ENCODE peak calls at places on chromosomes 7 and 10, in seven cellular contexts. One of them, this sample, is unnamed.

GRCh38 chr7:76108540-76109233 is 60.8 kb downstream of the MDH2 start:
- DNase-seq in OCI-LY7: peak
- DNase-seq in HL-60: no peak
- DNase-seq in IMR-90: peak
- DNase-seq in AG04449: no peak
- DNase-seq in AG04450: no peak
- DNase-seq in choroid plexus epithelial cell: peak
- DNase-seq in this sample: no peak

GRCh38 chr10:17239671-17240460 is 11.8 kb downstream of the VIM start:
- DNase-seq in OCI-LY7: no peak
- DNase-seq in HL-60: no peak
- DNase-seq in IMR-90: no peak
- DNase-seq in AG04449: no peak
- DNase-seq in AG04450: no peak
- DNase-seq in choroid plexus epithelial cell: no peak
- DNase-seq in this sample: no peak

GRCh38 chr10:21499910-21500577 is 25.4 kb downstream of the SKIDA1 start:
- DNase-seq in OCI-LY7: no peak
- DNase-seq in HL-60: no peak
- DNase-seq in IMR-90: no peak
- DNase-seq in AG04449: no peak
- DNase-seq in AG04450: no peak
- DNase-seq in choroid plexus epithelial cell: no peak
- DNase-seq in this sample: peak

GRCh38 chr7:117728858-117729257 is 144.4 kb downstream of the CTTNBP2 start:
- DNase-seq in OCI-LY7: no peak
- DNase-seq in HL-60: no peak
- DNase-seq in IMR-90: no peak
- DNase-seq in AG04449: no peak
- DNase-seq in AG04450: no peak
- DNase-seq in choroid plexus epithelial cell: peak
- DNase-seq in this sample: no peak

GRCh38 chr7:29258951-29259350 is 64.4 kb downstream of the CHN2 start:
- DNase-seq in OCI-LY7: no peak
- DNase-seq in HL-60: no peak
- DNase-seq in IMR-90: no peak
- DNase-seq in AG04449: no peak
- DNase-seq in AG04450: no peak
- DNase-seq in choroid plexus epithelial cell: no peak
- DNase-seq in this sample: no peak

GRCh38 chr10:71205468-71205867 is 6.9 kb upstream of the UNC5B start:
- DNase-seq in OCI-LY7: no peak
- DNase-seq in HL-60: no peak
- DNase-seq in IMR-90: no peak
- DNase-seq in AG04449: no peak
- DNase-seq in AG04450: no peak
- DNase-seq in choroid plexus epithelial cell: peak
- DNase-seq in this sample: no peak

GRCh38 chr10:113895018-113895417 is 40.6 kb downstream of the NHLRC2 start:
- DNase-seq in OCI-LY7: no peak
- DNase-seq in HL-60: no peak
- DNase-seq in IMR-90: peak
- DNase-seq in AG04449: no peak
- DNase-seq in AG04450: no peak
- DNase-seq in choroid plexus epithelial cell: peak
- DNase-seq in this sample: no peak

GRCh38 chr7:79096361-79096805 is 357.1 kb downstream of the MAGI2 start:
- DNase-seq in OCI-LY7: no peak
- DNase-seq in HL-60: no peak
- DNase-seq in IMR-90: peak
- DNase-seq in AG04449: peak
- DNase-seq in AG04450: no peak
- DNase-seq in choroid plexus epithelial cell: no peak
- DNase-seq in this sample: no peak

GRCh38 chr7:9083837-9084236 is 650.4 kb downstream of the NXPH1 start:
- DNase-seq in OCI-LY7: no peak
- DNase-seq in HL-60: no peak
- DNase-seq in IMR-90: no peak
- DNase-seq in AG04449: no peak
- DNase-seq in AG04450: no peak
- DNase-seq in choroid plexus epithelial cell: no peak
- DNase-seq in this sample: no peak

GRCh38 chr7:95066736-95067530 is 159.5 kb downstream of the PPP1R9A start:
- DNase-seq in OCI-LY7: no peak
- DNase-seq in HL-60: no peak
- DNase-seq in IMR-90: peak
- DNase-seq in AG04449: no peak
- DNase-seq in AG04450: no peak
- DNase-seq in choroid plexus epithelial cell: peak
- DNase-seq in this sample: no peak

GRCh38 chr10:69757553-69758309 is 44.0 kb upstream of the COL13A1 start:
- DNase-seq in OCI-LY7: no peak
- DNase-seq in HL-60: no peak
- DNase-seq in IMR-90: peak
- DNase-seq in AG04449: no peak
- DNase-seq in AG04450: no peak
- DNase-seq in choroid plexus epithelial cell: peak
- DNase-seq in this sample: no peak

GRCh38 chr10:102316421-102316820 is 71.1 kb downstream of the GBF1 start:
- DNase-seq in OCI-LY7: no peak
- DNase-seq in HL-60: no peak
- DNase-seq in IMR-90: no peak
- DNase-seq in AG04449: no peak
- DNase-seq in AG04450: no peak
- DNase-seq in choroid plexus epithelial cell: no peak
- DNase-seq in this sample: no peak

GRCh38 chr10:84333864-84334451 is 5.6 kb downstream of the CCSER2 start:
- DNase-seq in OCI-LY7: peak
- DNase-seq in HL-60: no peak
- DNase-seq in IMR-90: peak
- DNase-seq in AG04449: no peak
- DNase-seq in AG04450: no peak
- DNase-seq in choroid plexus epithelial cell: peak
- DNase-seq in this sample: peak

GRCh38 chr10:9188022-9188810 is 1133.7 kb downstream of the GATA3 start:
- DNase-seq in OCI-LY7: no peak
- DNase-seq in HL-60: no peak
- DNase-seq in IMR-90: peak
- DNase-seq in AG04449: no peak
- DNase-seq in AG04450: no peak
- DNase-seq in choroid plexus epithelial cell: no peak
- DNase-seq in this sample: no peak

GRCh38 chr7:129494041-129494440 is 8.3 kb upstream of the SMKR1 start:
- DNase-seq in OCI-LY7: no peak
- DNase-seq in HL-60: no peak
- DNase-seq in IMR-90: peak
- DNase-seq in AG04449: peak
- DNase-seq in AG04450: peak
- DNase-seq in choroid plexus epithelial cell: peak
- DNase-seq in this sample: no peak

GRCh38 chr10:73785721-73786511 is 510 bp downstream of the ZSWIM8 start:
- DNase-seq in OCI-LY7: peak
- DNase-seq in HL-60: peak
- DNase-seq in IMR-90: peak
- DNase-seq in AG04449: no peak
- DNase-seq in AG04450: no peak
- DNase-seq in choroid plexus epithelial cell: peak
- DNase-seq in this sample: peak

GRCh38 chr7:106795171-106795876 is 69.8 kb upstream of the PIK3CG start:
- DNase-seq in OCI-LY7: no peak
- DNase-seq in HL-60: no peak
- DNase-seq in IMR-90: no peak
- DNase-seq in AG04449: no peak
- DNase-seq in AG04450: no peak
- DNase-seq in choroid plexus epithelial cell: no peak
- DNase-seq in this sample: no peak

GRCh38 chr10:7890802-7891201 is 72.5 kb downstream of the TAF3 start:
- DNase-seq in OCI-LY7: no peak
- DNase-seq in HL-60: no peak
- DNase-seq in IMR-90: no peak
- DNase-seq in AG04449: no peak
- DNase-seq in AG04450: no peak
- DNase-seq in choroid plexus epithelial cell: no peak
- DNase-seq in this sample: no peak

GRCh38 chr7:15495170-15495569 is 66.6 kb downstream of the AGMO start:
- DNase-seq in OCI-LY7: no peak
- DNase-seq in HL-60: no peak
- DNase-seq in IMR-90: no peak
- DNase-seq in AG04449: no peak
- DNase-seq in AG04450: no peak
- DNase-seq in choroid plexus epithelial cell: no peak
- DNase-seq in this sample: no peak

GRCh38 chr10:58615237-58615935 is 102.7 kb downstream of the BICC1 start:
- DNase-seq in OCI-LY7: no peak
- DNase-seq in HL-60: no peak
- DNase-seq in IMR-90: no peak
- DNase-seq in AG04449: no peak
- DNase-seq in AG04450: no peak
- DNase-seq in choroid plexus epithelial cell: no peak
- DNase-seq in this sample: no peak

GRCh38 chr7:16747095-16747494 is 6.5 kb upstream of the TSPAN13 start:
- DNase-seq in OCI-LY7: no peak
- DNase-seq in HL-60: no peak
- DNase-seq in IMR-90: no peak
- DNase-seq in AG04449: no peak
- DNase-seq in AG04450: no peak
- DNase-seq in choroid plexus epithelial cell: no peak
- DNase-seq in this sample: no peak

GRCh38 chr7:41045556-41046123 is 657.2 kb downstream of the INHBA start:
- DNase-seq in OCI-LY7: peak
- DNase-seq in HL-60: no peak
- DNase-seq in IMR-90: no peak
- DNase-seq in AG04449: no peak
- DNase-seq in AG04450: no peak
- DNase-seq in choroid plexus epithelial cell: no peak
- DNase-seq in this sample: no peak

GRCh38 chr10:28925154-28925663 is 247.9 kb downstream of the BAMBI start:
- DNase-seq in OCI-LY7: no peak
- DNase-seq in HL-60: no peak
- DNase-seq in IMR-90: no peak
- DNase-seq in AG04449: no peak
- DNase-seq in AG04450: no peak
- DNase-seq in choroid plexus epithelial cell: no peak
- DNase-seq in this sample: no peak

GRCh38 chr10:61294131-61294530 is 159.1 kb downstream of the TMEM26 start:
- DNase-seq in OCI-LY7: no peak
- DNase-seq in HL-60: no peak
- DNase-seq in IMR-90: no peak
- DNase-seq in AG04449: no peak
- DNase-seq in AG04450: no peak
- DNase-seq in choroid plexus epithelial cell: no peak
- DNase-seq in this sample: no peak

GRCh38 chr10:28769147-28769604 is 91.9 kb downstream of the BAMBI start:
- DNase-seq in OCI-LY7: no peak
- DNase-seq in HL-60: no peak
- DNase-seq in IMR-90: no peak
- DNase-seq in AG04449: no peak
- DNase-seq in AG04450: no peak
- DNase-seq in choroid plexus epithelial cell: no peak
- DNase-seq in this sample: no peak

GRCh38 chr10:70481105-70481504 is 2.5 kb downstream of the PALD1 start:
- DNase-seq in OCI-LY7: no peak
- DNase-seq in HL-60: no peak
- DNase-seq in IMR-90: no peak
- DNase-seq in AG04449: no peak
- DNase-seq in AG04450: no peak
- DNase-seq in choroid plexus epithelial cell: no peak
- DNase-seq in this sample: peak

GRCh38 chr10:124725791-124726190 is 18.4 kb downstream of the FAM53B start:
- DNase-seq in OCI-LY7: no peak
- DNase-seq in HL-60: no peak
- DNase-seq in IMR-90: no peak
- DNase-seq in AG04449: no peak
- DNase-seq in AG04450: no peak
- DNase-seq in choroid plexus epithelial cell: no peak
- DNase-seq in this sample: no peak

GRCh38 chr7:99234185-99234584 is 26.3 kb upstream of the KPNA7 start:
- DNase-seq in OCI-LY7: no peak
- DNase-seq in HL-60: no peak
- DNase-seq in IMR-90: no peak
- DNase-seq in AG04449: no peak
- DNase-seq in AG04450: no peak
- DNase-seq in choroid plexus epithelial cell: no peak
- DNase-seq in this sample: no peak

GRCh38 chr7:89987665-89988064 is 166.6 kb upstream of the STEAP1 start:
- DNase-seq in OCI-LY7: no peak
- DNase-seq in HL-60: no peak
- DNase-seq in IMR-90: no peak
- DNase-seq in AG04449: no peak
- DNase-seq in AG04450: no peak
- DNase-seq in choroid plexus epithelial cell: no peak
- DNase-seq in this sample: no peak

DNA sequence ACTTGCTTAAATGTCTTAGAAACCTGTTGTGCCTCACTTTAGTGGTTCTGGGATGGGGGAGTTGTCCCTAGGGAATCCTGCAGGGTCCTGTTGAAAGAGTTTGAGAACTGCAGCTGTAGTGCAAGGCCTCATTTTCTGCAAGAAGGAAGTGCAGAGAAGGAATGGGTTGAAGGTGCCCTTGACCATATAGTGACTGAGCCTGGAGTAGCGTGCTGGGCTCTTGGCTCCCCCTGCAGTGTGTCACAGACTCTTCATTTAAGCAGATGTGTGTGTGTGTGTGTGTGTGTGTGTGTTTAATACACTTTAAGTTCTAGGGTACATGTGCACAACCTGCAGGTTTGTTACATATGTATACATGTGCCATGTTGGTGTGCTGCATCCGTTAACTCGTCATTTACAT is 92.2 kb downstream of the GRK5 start:
- DNase-seq in OCI-LY7: peak
- DNase-seq in HL-60: peak
- DNase-seq in IMR-90: no peak
- DNase-seq in AG04449: no peak
- DNase-seq in AG04450: no peak
- DNase-seq in choroid plexus epithelial cell: peak
- DNase-seq in this sample: no peak
- TF ChIP-seq CTCF in OCI-LY7: peak
- TF ChIP-seq CTCF in HL-60: no peak
- TF ChIP-seq CTCF in IMR-90: no peak
- TF ChIP-seq CTCF in AG04449: peak
- TF ChIP-seq CTCF in AG04450: peak
- TF ChIP-seq CTCF in choroid plexus epithelial cell: peak
- TF ChIP-seq CTCF in this sample: peak

GRCh38 chr7:49422564-49422963 is 350.9 kb upstream of the VWC2 start:
- DNase-seq in OCI-LY7: no peak
- DNase-seq in HL-60: no peak
- DNase-seq in IMR-90: no peak
- DNase-seq in AG04449: no peak
- DNase-seq in AG04450: no peak
- DNase-seq in choroid plexus epithelial cell: no peak
- DNase-seq in this sample: no peak
- TF ChIP-seq CTCF in OCI-LY7: no peak
- TF ChIP-seq CTCF in HL-60: no peak
- TF ChIP-seq CTCF in IMR-90: no peak
- TF ChIP-seq CTCF in AG04449: no peak
- TF ChIP-seq CTCF in AG04450: no peak
- TF ChIP-seq CTCF in choroid plexus epithelial cell: no peak
- TF ChIP-seq CTCF in this sample: no peak

GRCh38 chr7:147088916-147089315 is 972.3 kb downstream of the CNTNAP2 start:
- DNase-seq in OCI-LY7: no peak
- DNase-seq in HL-60: no peak
- DNase-seq in IMR-90: no peak
- DNase-seq in AG04449: no peak
- DNase-seq in AG04450: no peak
- DNase-seq in choroid plexus epithelial cell: peak
- DNase-seq in this sample: no peak
- TF ChIP-seq CTCF in OCI-LY7: no peak
- TF ChIP-seq CTCF in HL-60: no peak
- TF ChIP-seq CTCF in IMR-90: no peak
- TF ChIP-seq CTCF in AG04449: no peak
- TF ChIP-seq CTCF in AG04450: no peak
- TF ChIP-seq CTCF in choroid plexus epithelial cell: no peak
- TF ChIP-seq CTCF in this sample: no peak

GRCh38 chr10:3452234-3452633 is 279.7 kb upstream of the PITRM1 start:
- DNase-seq in OCI-LY7: no peak
- DNase-seq in HL-60: no peak
- DNase-seq in IMR-90: peak
- DNase-seq in AG04449: peak
- DNase-seq in AG04450: peak
- DNase-seq in choroid plexus epithelial cell: peak
- DNase-seq in this sample: no peak
- TF ChIP-seq CTCF in OCI-LY7: peak
- TF ChIP-seq CTCF in HL-60: no peak
- TF ChIP-seq CTCF in IMR-90: peak
- TF ChIP-seq CTCF in AG04449: peak
- TF ChIP-seq CTCF in AG04450: peak
- TF ChIP-seq CTCF in choroid plexus epithelial cell: peak
- TF ChIP-seq CTCF in this sample: no peak